ENCODE peak calls at places on chromosomes 16 and 17, in four cellular contexts. A is CD8-positive, alpha-beta T cell; W is bronchial epithelial cell; P is lung. L is an unnamed sample.

GRCh38 chr17:7237761-7238417 is 1.4 kb downstream of the PHF23 start:
- DNase-seq in P (peak), A (peak), W (no peak), L (peak)

GRCh38 chr17:64984181-64984580 is 64.9 kb upstream of the LRRC37A3 start:
- DNase-seq in P (no peak), A (no peak), W (no peak), L (no peak)

GRCh38 chr16:1048442-1049112 is 24.0 kb upstream of the SSTR5 start:
- DNase-seq in P (no peak), A (no peak), W (no peak), L (no peak)

GRCh38 chr16:75244844-75245758 is 6.3 kb downstream of the BCAR1 start:
- DNase-seq in W (peak), A (no peak), P (peak), L (peak)

GRCh38 chr17:17098426-17099035 is 56.3 kb downstream of the MPRIP start:
- DNase-seq in W (no peak), P (no peak), A (no peak), L (no peak)

GRCh38 chr17:38572665-38573365 is 32.9 kb downstream of the SRCIN1 start:
- DNase-seq in W (no peak), A (no peak), P (no peak), L (no peak)

GRCh38 chr16:48522041-48522440 is 87.9 kb downstream of the N4BP1 start:
- DNase-seq in W (no peak), P (no peak), A (no peak), L (no peak)

GRCh38 chr16:28288117-28288516 is 4.2 kb upstream of the SBK1 start:
- DNase-seq in P (no peak), W (no peak), A (no peak), L (no peak)

GRCh38 chr17:33201255-33201654 is 91.8 kb downstream of the ASIC2 start:
- DNase-seq in A (no peak), P (no peak), W (no peak), L (no peak)

GRCh38 chr16:12532871-12533610 is 270.6 kb downstream of the CPPED1 start:
- DNase-seq in A (peak), P (no peak), W (no peak), L (no peak)

GRCh38 chr16:18055411-18055916 is 281.1 kb downstream of the NPIPA8 start:
- DNase-seq in P (no peak), A (no peak), W (no peak), L (no peak)

GRCh38 chr16:35711435-35711834 is 2252.0 kb downstream of the TP53TG3F start:
- DNase-seq in P (peak), W (no peak), A (no peak), L (peak)

GRCh38 chr16:89142474-89143197 is 28.9 kb upstream of the CDH15 start:
- DNase-seq in A (no peak), P (no peak), W (no peak), L (no peak)

GRCh38 chr17:73616120-73616872 is 27.9 kb downstream of the SDK2 start:
- DNase-seq in A (no peak), P (no peak), W (no peak), L (no peak)

GRCh38 chr17:29713626-29714025 is 90.9 kb upstream of the CORO6 start:
- DNase-seq in P (no peak), W (no peak), A (no peak), L (no peak)

GRCh38 chr17:18381953-18382245 is 4.3 kb downstream of the EVPLL start:
- DNase-seq in P (no peak), A (no peak), W (no peak), L (no peak)

GRCh38 chr17:32593003-32593402 is 106.2 kb downstream of the CDK5R1 start:
- DNase-seq in W (no peak), P (no peak), A (no peak), L (no peak)

GRCh38 chr16:2482181-2483107 is 7.5 kb downstream of the TBC1D24 start:
- DNase-seq in W (no peak), P (no peak), A (no peak), L (no peak)

GRCh38 chr17:57490446-57490845 is 234.1 kb downstream of the MSI2 start:
- DNase-seq in W (no peak), P (no peak), A (no peak), L (no peak)

GRCh38 chr17:9074106-9074505 is 52.8 kb downstream of the NTN1 start:
- DNase-seq in W (peak), A (no peak), P (no peak), L (no peak)

GRCh38 chr17:4945176-4945943 is 3.0 kb downstream of the PFN1 start:
- DNase-seq in P (peak), A (peak), W (peak), L (no peak)

GRCh38 chr16:20382202-20382948 is 22.2 kb downstream of the PDILT start:
- DNase-seq in P (no peak), W (no peak), A (no peak), L (no peak)

GRCh38 chr16:31187808-31188189 is 7.9 kb downstream of the FUS start:
- DNase-seq in P (no peak), A (no peak), W (no peak), L (no peak)

GRCh38 chr17:82775033-82775823 is 23.4 kb downstream of the TBCD start:
- DNase-seq in W (peak), P (peak), A (peak), L (peak)

DNA sequence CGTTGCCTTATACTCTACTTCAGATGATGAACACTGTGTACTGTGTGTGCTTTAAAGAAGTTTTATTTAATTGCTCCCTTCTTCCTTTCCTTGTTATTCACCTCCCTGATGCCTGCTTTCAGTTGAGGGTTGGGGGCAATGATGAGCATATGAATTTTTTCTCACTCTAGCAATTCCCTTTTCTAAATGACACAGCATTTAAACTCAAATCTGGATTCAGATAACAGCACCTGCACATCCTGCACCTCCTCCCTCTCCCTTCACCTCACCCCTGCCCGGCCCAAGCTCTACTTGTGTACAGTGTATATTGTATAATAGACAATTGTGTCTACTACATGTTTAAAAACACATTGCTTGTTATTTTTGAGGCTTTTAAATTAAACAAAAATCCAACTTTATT is 13.0 kb upstream of the PNPO start:
- DNase-seq in P (no peak), A (no peak), W (no peak), L (no peak)
- TF ChIP-seq CTCF in P (no peak), A (no peak), W (no peak), L (no peak)

GRCh38 chr16:66947302-66948033 is 12.2 kb downstream of the CES2 start:
- DNase-seq in W (peak), A (peak), P (peak), L (peak)
- TF ChIP-seq CTCF in W (peak), A (peak), P (peak), L (peak)

DNA sequence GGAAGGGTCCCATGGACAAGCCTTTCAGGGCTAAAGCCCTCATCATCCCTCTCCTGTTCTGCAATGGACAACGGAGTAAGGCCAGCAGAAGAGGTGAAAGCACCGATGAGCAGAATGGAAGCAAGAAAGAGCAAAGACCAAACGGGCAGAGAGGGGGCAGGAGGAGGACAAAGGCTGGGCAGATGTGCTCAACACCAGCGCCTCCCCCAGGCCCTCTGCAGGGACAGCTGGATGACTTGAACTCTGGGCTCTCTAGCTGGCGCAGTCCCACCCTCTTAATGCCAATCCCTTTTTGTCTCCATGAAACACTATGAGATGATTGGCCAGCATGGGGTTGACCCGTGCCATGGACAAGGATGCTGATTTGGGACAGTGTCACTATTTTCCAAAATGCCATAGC is 22.0 kb downstream of the ACLY start:
- DNase-seq in P (no peak), W (no peak), A (no peak), L (no peak)
- TF ChIP-seq CTCF in P (no peak), W (no peak), A (no peak), L (no peak)

DNA sequence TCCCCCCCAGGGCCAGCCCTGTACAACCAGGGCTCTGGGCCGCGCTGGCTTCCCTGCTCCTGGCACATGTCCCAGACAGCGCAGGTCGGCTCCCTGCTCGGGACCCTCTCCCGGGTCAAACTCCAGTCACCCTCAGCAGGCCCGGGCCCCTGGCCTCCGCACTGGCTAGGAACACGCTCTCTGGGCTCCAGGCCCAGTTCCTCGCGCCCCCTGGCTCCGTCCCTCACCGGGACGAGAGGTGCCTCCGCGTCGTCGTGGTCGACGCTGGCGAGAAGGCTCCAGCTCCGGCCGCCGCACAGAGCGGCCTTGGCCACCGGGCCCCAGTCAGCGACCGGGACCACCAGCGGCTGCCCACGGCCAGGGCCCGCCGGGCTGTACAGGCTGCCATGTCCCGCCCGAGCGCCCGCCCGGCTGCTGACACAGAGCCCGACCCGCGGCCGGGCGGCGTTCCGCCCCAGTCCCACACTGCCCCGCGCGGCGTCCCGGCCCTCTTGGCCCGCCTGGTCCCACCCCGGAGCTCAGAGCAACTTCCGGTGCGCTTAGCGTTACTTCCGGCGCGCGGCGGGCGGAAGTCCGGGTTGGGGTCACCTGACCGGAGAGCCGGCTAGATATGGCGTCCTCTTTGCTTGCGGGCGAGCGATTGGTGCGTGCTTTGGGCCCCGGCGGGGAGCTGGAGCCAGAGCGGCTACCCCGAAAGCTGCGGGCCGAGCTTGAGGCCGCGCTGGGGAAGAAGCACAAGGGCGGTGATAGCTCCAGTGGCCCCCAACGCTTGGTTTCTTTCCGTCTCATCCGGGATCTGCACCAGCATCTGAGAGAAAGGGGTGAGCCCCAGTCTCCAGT is at the start of gene POLDIP2:
- DNase-seq in P (peak), W (peak), A (peak), L (peak)
- TF ChIP-seq CTCF in P (no peak), W (peak), A (no peak), L (peak)

GRCh38 chr17:3762922-3763776 is 37.8 kb downstream of the ITGAE start:
- DNase-seq in P (no peak), W (no peak), A (no peak), L (no peak)

GRCh38 chr17:3763777-3764170 is 37.2 kb downstream of the ITGAE start:
- DNase-seq in W (no peak), A (no peak), P (no peak), L (no peak)

GRCh38 chr17:3759597-3760216 is 36.0 kb downstream of the HASPIN start:
- DNase-seq in W (no peak), A (no peak), P (no peak), L (no peak)

GRCh38 chr17:3761061-3761917 is 37.6 kb downstream of the HASPIN start:
- DNase-seq in W (no peak), A (no peak), P (no peak), L (no peak)

GRCh38 chr17:3761918-3762380 is 38.2 kb downstream of the HASPIN start:
- DNase-seq in A (no peak), W (no peak), P (no peak), L (no peak)
- TF ChIP-seq CTCF in A (no peak), W (no peak), P (no peak), L (no peak)

DNA sequence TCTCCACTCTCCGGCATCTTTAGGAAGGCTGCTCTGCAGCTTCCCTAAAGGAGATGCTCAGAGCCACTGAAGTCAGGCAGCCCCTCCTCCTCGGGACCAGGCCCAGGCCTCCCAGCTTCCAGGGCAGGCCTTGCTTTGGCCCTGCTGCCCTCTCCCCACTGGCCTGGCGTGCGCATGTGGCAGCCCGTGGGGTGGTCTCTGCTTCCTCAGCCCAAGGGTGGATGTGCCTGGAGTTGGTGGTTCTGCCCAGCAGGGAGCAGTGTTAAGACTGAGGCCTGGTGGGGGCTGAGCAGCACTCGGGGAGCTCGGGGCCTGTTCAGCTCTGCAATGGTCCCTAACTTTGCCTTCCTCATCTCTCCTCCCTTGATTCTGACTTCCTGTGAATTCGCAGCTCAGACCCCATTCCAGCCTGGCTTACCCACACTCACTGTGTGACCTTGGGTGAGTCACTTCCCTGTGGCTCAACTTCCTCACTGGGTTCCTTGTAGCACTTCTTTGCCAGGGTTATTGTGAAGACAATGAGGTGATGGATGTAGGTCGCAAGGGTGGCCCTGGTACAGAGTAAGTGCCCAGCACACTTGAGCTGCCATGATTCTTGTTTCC is 63.2 kb downstream of the NKD1 start:
- DNase-seq in W (peak), P (no peak), A (no peak), L (no peak)
- TF ChIP-seq CTCF in W (no peak), P (no peak), A (no peak), L (no peak)

L was measured in osteocyte.